ENCODE peak calls at places on chromosomes 11 and 22, in six cellular contexts. H is transverse colon, V is fibroblast of lung, Q is K562, C is neural progenitor cell, F is heart left ventricle. L is an unnamed sample. For H3K27me3, the result is how much of the 10 kb centered on the place peaks cover.

GRCh38 chr11:27642954-27643353 is 57.3 kb downstream of the BDNF start:
- DNase-seq in H (no peak), V (no peak), Q (no peak), C (no peak), F (no peak), L (no peak)

GRCh38 chr11:12280838-12281565 is 96.4 kb upstream of the PARVA start:
- DNase-seq in H (no peak), V (no peak), Q (no peak), C (no peak), F (no peak), L (no peak)

GRCh38 chr11:36231300-36231699 is 57.9 kb downstream of the COMMD9 start:
- DNase-seq in H (no peak), V (peak), Q (no peak), C (no peak), F (no peak), L (no peak)

GRCh38 chr22:30129636-30130035 is 49.4 kb downstream of the HORMAD2 start:
- DNase-seq in H (no peak), V (no peak), Q (no peak), C (no peak), F (no peak), L (no peak)

GRCh38 chr11:118916842-118917388 is 8.8 kb downstream of the BCL9L start:
- DNase-seq in H (peak), V (peak), Q (no peak), C (peak), F (no peak), L (peak)

GRCh38 chr22:43827926-43828710 is 16.0 kb upstream of the EFCAB6 start:
- DNase-seq in H (no peak), V (no peak), Q (no peak), C (no peak), F (no peak), L (no peak)

GRCh38 chr11:119739975-119740374 is 11.0 kb upstream of the NECTIN1 start:
- DNase-seq in H (peak), V (no peak), Q (no peak), C (no peak), F (no peak), L (no peak)

GRCh38 chr22:41917906-41918791 is 3.3 kb upstream of the SHISA8 start:
- DNase-seq in H (peak), V (peak), Q (no peak), C (no peak), F (peak), L (peak)

GRCh38 chr11:127998421-127998820 is 588.9 kb downstream of the ETS1 start:
- DNase-seq in H (no peak), V (no peak), Q (no peak), C (no peak), F (no peak), L (no peak)

GRCh38 chr11:72668645-72669347 is 5.4 kb downstream of the PDE2A start:
- DNase-seq in H (no peak), V (no peak), Q (no peak), C (peak), F (no peak), L (no peak)

GRCh38 chr11:23866641-23867040 is 630.2 kb upstream of the LUZP2 start:
- DNase-seq in H (no peak), V (no peak), Q (no peak), C (no peak), F (no peak), L (no peak)

GRCh38 chr11:15845261-15845660 is 511.1 kb downstream of the SOX6 start:
- DNase-seq in H (no peak), V (no peak), Q (no peak), C (peak), F (no peak), L (peak)

GRCh38 chr11:31582697-31583096 is 73.1 kb downstream of the ELP4 start:
- DNase-seq in H (no peak), V (no peak), Q (peak), C (peak), F (no peak), L (no peak)

GRCh38 chr22:49765091-49765771 is 62.4 kb downstream of the BRD1 start:
- DNase-seq in H (peak), V (no peak), Q (no peak), C (no peak), F (peak), L (no peak)

GRCh38 chr22:45179276-45180049 is 15.7 kb downstream of the NUP50 start:
- DNase-seq in H (no peak), V (no peak), Q (no peak), C (no peak), F (no peak), L (no peak)

GRCh38 chr11:44729718-44730117 is 3.0 kb downstream of the TSPAN18 start:
- DNase-seq in H (no peak), V (no peak), Q (no peak), C (no peak), F (no peak), L (no peak)

GRCh38 chr11:13701506-13701905 is 33.0 kb downstream of the FAR1 start:
- DNase-seq in H (no peak), V (no peak), Q (no peak), C (no peak), F (no peak), L (no peak)

GRCh38 chr22:26139320-26139719 is 29.9 kb upstream of the SEZ6L start:
- DNase-seq in H (no peak), V (no peak), Q (no peak), C (no peak), F (peak), L (peak)

GRCh38 chr22:25747245-25747944 is 5.4 kb downstream of the MYO18B start:
- DNase-seq in H (peak), V (peak), Q (peak), C (no peak), F (no peak), L (peak)

GRCh38 chr11:57792060-57792541 is 30.5 kb downstream of the CTNND1 start:
- DNase-seq in H (peak), V (peak), Q (no peak), C (no peak), F (peak), L (peak)

DNA sequence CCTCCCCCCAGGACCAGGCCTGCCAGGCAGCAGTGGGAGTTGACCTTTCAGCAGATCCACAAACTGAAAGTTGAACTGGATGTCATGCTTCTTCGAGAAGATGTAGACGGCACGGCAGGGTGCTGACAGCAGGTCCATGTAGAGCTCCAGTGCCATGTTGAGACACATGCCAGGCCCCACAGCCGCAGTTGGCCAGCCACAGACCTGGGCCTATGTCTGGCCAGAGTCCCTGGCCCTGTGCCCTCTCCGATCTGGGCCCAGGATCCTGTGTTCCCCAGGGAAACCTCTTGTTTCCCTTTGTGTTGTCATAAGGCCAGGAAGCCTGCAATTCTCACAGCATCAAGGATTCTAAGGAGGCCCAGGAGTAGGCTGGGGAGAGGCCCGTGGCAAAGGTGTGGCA is at the start of gene GSTT4:
- DNase-seq in H (no peak), V (no peak), Q (no peak), C (no peak), F (peak), L (peak)
- H3K27ac ChIP-seq in H (no peak), V (no peak), Q (no peak), C (no peak), F (peak), L (peak)

GRCh38 chr11:17544181-17544622 is at the start of gene USH1C:
- DNase-seq in H (peak), V (no peak), Q (peak), C (peak), F (no peak), L (peak)

GRCh38 chr11:17543041-17543440 is 1.2 kb downstream of the USH1C start:
- DNase-seq in H (peak), V (no peak), Q (no peak), C (no peak), F (no peak), L (no peak)

GRCh38 chr11:17542249-17542648 is 2.0 kb downstream of the USH1C start:
- DNase-seq in H (peak), V (no peak), Q (no peak), C (no peak), F (no peak), L (no peak)

GRCh38 chr11:17541330-17541885 is 2.8 kb downstream of the USH1C start:
- DNase-seq in H (peak), V (no peak), Q (no peak), C (no peak), F (no peak), L (no peak)

DNA sequence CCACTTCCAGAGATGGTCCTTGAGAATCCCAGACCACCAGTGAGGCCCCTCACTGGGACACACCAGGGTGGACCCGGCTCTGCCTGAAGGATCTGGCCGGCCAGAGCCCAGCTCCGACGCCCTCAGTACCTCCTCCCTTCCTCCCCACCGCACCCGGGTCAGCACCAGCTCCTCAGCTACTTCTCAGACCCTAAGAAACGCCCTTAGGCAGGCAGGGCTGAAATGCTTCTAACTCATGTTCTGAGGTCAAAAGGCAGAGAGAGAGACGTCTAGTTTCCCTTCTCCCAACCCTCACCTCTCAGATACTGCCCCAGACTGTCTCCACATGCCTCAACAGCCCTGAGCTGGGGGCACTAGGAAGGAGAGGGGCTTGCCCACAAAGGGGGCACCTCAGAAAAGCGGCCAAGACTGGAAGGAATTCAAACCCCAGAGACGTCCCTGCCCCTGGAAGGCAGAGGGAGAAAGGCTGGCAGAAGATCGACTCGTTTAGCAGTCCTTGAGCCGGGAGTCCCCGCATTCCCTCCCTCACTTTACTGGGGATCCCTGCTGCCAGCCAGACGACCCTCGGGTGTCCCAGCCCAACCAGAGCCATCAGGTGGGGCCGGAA is 539 bp downstream of the USH1C start:
- DNase-seq in H (peak), V (no peak), Q (no peak), C (no peak), F (no peak), L (no peak)
- H3K27me3 ChIP-seq in H (under half), V (under half), Q (half or more), C (half or more), F (under half), L (under half)

DNA sequence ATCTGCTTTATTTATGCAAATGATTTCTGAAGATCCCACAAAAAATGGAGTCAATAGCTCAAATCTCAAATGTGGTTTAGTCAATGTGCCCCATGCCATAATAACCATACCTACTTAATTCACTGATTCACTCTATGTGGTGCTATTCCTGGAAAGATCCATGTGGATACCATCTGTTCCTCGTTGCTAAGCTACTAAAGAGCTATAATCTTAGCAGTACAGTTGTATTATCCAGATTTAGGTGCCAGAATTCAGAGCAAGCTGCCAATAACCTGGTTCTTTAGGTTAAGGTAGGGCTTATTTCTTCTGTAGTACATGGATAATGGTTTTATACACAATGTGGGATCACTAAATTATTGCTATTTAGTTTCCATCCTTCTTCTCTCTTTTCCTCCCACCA is 974.7 kb upstream of the CCDC90B start:
- DNase-seq in H (no peak), V (no peak), Q (no peak), C (no peak), F (no peak), L (no peak)
- H3K27ac ChIP-seq in H (no peak), V (no peak), Q (no peak), C (no peak), F (no peak), L (no peak)

GRCh38 chr22:36580846-36581245 is 51.9 kb upstream of the EIF3D start:
- DNase-seq in H (no peak), V (no peak), Q (no peak), C (no peak), F (no peak), L (no peak)

GRCh38 chr22:36585841-36586240 is 56.9 kb upstream of the EIF3D start:
- DNase-seq in H (no peak), V (no peak), Q (no peak), C (no peak), F (no peak), L (no peak)

GRCh38 chr22:36584666-36585065 is 55.7 kb upstream of the EIF3D start:
- DNase-seq in H (no peak), V (no peak), Q (no peak), C (no peak), F (no peak), L (no peak)

GRCh38 chr22:36586250-36586649 is 57.3 kb upstream of the EIF3D start:
- DNase-seq in H (no peak), V (no peak), Q (no peak), C (no peak), F (no peak), L (no peak)

GRCh38 chr22:36583546-36583945 is 54.6 kb upstream of the EIF3D start:
- DNase-seq in H (no peak), V (no peak), Q (no peak), C (no peak), F (no peak), L (no peak)
- H3K27me3 ChIP-seq in H (under half), V (under half), Q (half or more), C (under half), F (under half), L (under half)

GRCh38 chr22:39150848-39151215 is 1.6 kb downstream of the CBX7 start:
- DNase-seq in H (no peak), V (no peak), Q (no peak), C (no peak), F (no peak), L (peak)

GRCh38 chr22:39151329-39151975 is 1.0 kb downstream of the CBX7 start:
- DNase-seq in H (no peak), V (no peak), Q (no peak), C (no peak), F (no peak), L (no peak)

GRCh38 chr22:39153220-39153860 is 860 bp upstream of the CBX7 start:
- DNase-seq in H (no peak), V (no peak), Q (no peak), C (peak), F (no peak), L (no peak)

GRCh38 chr22:39152511-39153219 is at the start of gene CBX7:
- DNase-seq in H (peak), V (peak), Q (peak), C (peak), F (peak), L (peak)

DNA sequence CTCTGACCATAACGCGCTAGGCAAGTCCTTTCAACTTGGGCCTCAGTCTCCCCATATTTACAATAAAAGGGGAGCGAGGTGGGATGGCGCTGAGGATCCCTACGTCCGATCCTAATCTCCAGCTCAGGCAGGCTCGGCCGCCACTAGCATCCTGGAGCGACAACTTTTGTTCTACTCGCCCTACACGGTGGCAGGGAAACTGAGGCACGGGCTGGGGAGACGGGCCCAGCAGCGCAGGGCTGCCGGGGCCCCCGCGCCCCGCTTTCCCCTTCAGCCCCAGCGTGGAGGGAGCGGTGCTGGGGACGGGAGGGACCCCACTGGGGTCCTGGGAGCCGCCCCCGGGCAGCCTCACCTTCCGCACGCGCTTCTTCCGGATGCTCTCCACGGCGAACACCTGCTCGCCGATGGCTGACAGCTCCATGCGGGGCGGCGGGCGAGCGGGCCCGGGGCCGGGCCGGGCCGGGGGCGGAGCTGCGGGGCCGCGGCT is 413 bp downstream of the CBX7 start:
- DNase-seq in H (no peak), V (no peak), Q (no peak), C (no peak), F (no peak), L (no peak)
- H3K27ac ChIP-seq in H (peak), V (no peak), Q (no peak), C (no peak), F (peak), L (peak)

GRCh38 chr22:38418589-38418988 is 36.4 kb downstream of the KCNJ4 start:
- DNase-seq in H (no peak), V (no peak), Q (no peak), C (no peak), F (no peak), L (no peak)
- H3K27me3 ChIP-seq in H (under half), V (under half), Q (under half), C (under half), F (under half), L (under half)

DNA sequence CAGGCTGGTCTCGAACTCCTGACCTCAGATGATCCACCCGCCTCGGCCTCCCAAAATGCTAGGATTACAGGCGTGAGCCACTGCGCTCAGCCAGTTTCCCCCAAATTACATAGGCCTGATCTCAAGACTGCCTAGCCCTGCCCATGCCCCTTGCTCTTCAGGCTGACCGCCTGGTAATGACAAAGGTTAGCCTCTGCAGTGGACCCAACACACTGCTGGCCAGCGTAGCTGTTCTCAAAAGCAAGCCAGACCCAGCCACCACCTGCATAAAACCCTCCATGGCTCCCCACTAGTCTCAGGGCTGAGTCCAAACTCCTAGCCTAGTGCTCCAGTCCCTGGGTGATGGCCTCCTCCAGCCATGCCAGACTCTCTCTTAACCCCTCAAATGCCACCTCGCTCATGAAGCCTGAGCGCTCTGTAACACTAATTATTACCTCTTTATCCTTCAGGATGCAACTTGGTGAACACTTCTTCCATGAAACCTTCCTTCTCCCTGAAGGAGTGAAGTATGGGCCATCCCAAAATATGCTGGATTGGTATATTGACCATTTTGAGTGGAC is 836 bp upstream of the RSPH14 start:
- DNase-seq in H (no peak), V (no peak), Q (no peak), C (no peak), F (no peak), L (no peak)
- H3K27ac ChIP-seq in H (peak), V (peak), Q (no peak), C (no peak), F (no peak), L (peak)

L was measured in thyroid gland.